ENCODE peak calls at places on chromosomes 6 and 20, in four cellular contexts. S, P, H and N are unnamed samples.

GRCh38 chr20:59042151-59042795 is at the start of gene PRELID3B:
- DNase-seq in H (peak; percentile 61), S (peak; percentile 27), P (no peak), N (no peak)

GRCh38 chr20:49167811-49168507 is 20.2 kb downstream of the STAU1 start:
- DNase-seq in H (no peak), P (no peak), S (peak; percentile 50), N (no peak)

GRCh38 chr6:12845224-12846004 is 128.8 kb downstream of the PHACTR1 start:
- DNase-seq in S (no peak), H (no peak), P (no peak), N (no peak)

GRCh38 chr6:41548098-41548840 is 2.1 kb downstream of the FOXP4 start:
- DNase-seq in P (no peak), H (peak; percentile 86), S (no peak), N (no peak)

GRCh38 chr6:142300758-142301251 is 1.0 kb upstream of the ADGRG6 start:
- DNase-seq in H (peak; percentile 59), P (no peak), S (peak; percentile 72), N (no peak)

GRCh38 chr20:13741879-13742278 is 42.8 kb downstream of the ESF1 start:
- DNase-seq in S (no peak), H (no peak), P (no peak), N (no peak)

GRCh38 chr6:30684386-30685156 is 1.9 kb downstream of the PPP1R18 start:
- DNase-seq in S (peak; percentile 51), P (no peak), H (peak; percentile 66), N (peak; percentile 28)

GRCh38 chr20:57671662-57672061 is 38.2 kb downstream of the PMEPA1 start:
- DNase-seq in S (no peak), P (no peak), H (no peak), N (no peak)

GRCh38 chr6:168060521-168060931 is 18.5 kb downstream of the FRMD1 start:
- DNase-seq in H (no peak), S (peak; percentile 75), P (no peak), N (no peak)

GRCh38 chr6:165181951-165182414 is 127.4 kb downstream of the C6orf118 start:
- DNase-seq in H (no peak), S (no peak), P (no peak), N (no peak)

GRCh38 chr6:105077592-105078463 is 102.0 kb downstream of the POPDC3 start:
- DNase-seq in H (no peak), S (peak; percentile 69), P (no peak), N (no peak)
- H3K27ac ChIP-seq in H (no peak overlapping the region), S (no peak overlapping the region), P (no peak overlapping the region), N (no peak overlapping the region)

GRCh38 chr6:44065443-44066115 is 61.7 kb downstream of the MRPL14 start:
- DNase-seq in P (no peak), S (no peak), H (no peak), N (no peak)
- H3K27ac ChIP-seq in P (peak overlapping the region; percentile 55), S (no peak overlapping the region), H (no peak overlapping the region), N (no peak overlapping the region)

GRCh38 chr20:43942661-43943285 is 28.1 kb downstream of the TOX2 start:
- DNase-seq in S (peak; percentile 81), P (no peak), H (no peak), N (no peak)
- H3K27ac ChIP-seq in S (no peak overlapping the region), P (no peak overlapping the region), H (peak overlapping the region; percentile 47), N (no peak overlapping the region)

GRCh38 chr20:4550740-4551139 is 171.0 kb upstream of the PRND start:
- DNase-seq in S (no peak), H (no peak), P (no peak), N (no peak)
- H3K27ac ChIP-seq in S (no peak overlapping the region), H (no peak overlapping the region), P (no peak overlapping the region), N (no peak overlapping the region)

DNA sequence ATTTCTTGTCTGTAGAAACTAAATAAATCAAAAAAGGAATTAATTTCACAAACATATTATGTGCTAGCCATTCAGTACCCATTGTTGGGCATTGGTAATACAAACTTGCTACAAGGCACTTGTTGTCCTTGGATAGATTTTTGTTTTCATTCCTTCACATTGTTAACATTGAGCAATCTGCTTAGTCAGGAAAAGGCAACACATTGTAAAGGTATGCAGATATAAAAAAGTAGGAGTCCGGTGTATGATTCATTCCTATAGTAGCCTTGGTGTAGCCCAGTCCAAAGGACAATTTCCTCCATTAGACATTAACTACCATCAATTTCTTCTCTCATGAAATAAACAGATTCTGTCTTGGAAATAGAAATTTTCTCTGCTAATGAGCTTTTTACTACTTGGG is 369.2 kb upstream of the CITED2 start:
- DNase-seq in P (no peak), S (peak; percentile 68), H (no peak), N (no peak)
- H3K27ac ChIP-seq in P (no peak overlapping the region), S (peak overlapping the region; percentile 80), H (no peak overlapping the region), N (no peak overlapping the region)

GRCh38 chr6:90273863-90274262 is 22.8 kb downstream of the BACH2 start:
- DNase-seq in H (no peak), S (no peak), P (no peak), N (no peak)

GRCh38 chr6:90274481-90275030 is 22.1 kb downstream of the BACH2 start:
- DNase-seq in P (no peak), H (no peak), S (no peak), N (no peak)

GRCh38 chr6:90271831-90272230 is 24.8 kb downstream of the BACH2 start:
- DNase-seq in S (no peak), H (no peak), P (no peak), N (no peak)

GRCh38 chr6:90278129-90278528 is 18.5 kb downstream of the BACH2 start:
- DNase-seq in S (no peak), H (no peak), P (no peak), N (no peak)

GRCh38 chr6:90277301-90278011 is 19.2 kb downstream of the BACH2 start:
- DNase-seq in S (no peak), H (no peak), P (no peak), N (no peak)
- H3K27ac ChIP-seq in S (no peak overlapping the region), H (no peak overlapping the region), P (no peak overlapping the region), N (no peak overlapping the region)